ENCODE peak calls at places on chromosomes 16 and 17, in four cellular contexts. X is A549; K is WTC11; G is activated CD8-positive, alpha-beta T cell treated with anti-CD3 and anti-CD28 coated beads for 36 hours. N is an unnamed sample.

GRCh38 chr16:89324056-89325010 is 106.8 kb downstream of the ZNF778 start:
- DNase-seq in X (no peak), K (peak; percentile 1), G (peak; percentile 81), N (no peak)

GRCh38 chr17:10186771-10187425 is 11.5 kb downstream of the GAS7 start:
- DNase-seq in G (no peak), K (no peak), X (no peak), N (no peak)

GRCh38 chr17:75970626-75971025 is 8.3 kb downstream of the ACOX1 start:
- DNase-seq in K (no peak), X (no peak), G (no peak), N (no peak)

GRCh38 chr16:19860146-19861030 is 24.3 kb downstream of the GPRC5B start:
- DNase-seq in G (no peak), X (no peak), K (no peak), N (no peak)

GRCh38 chr16:14196011-14196410 is 124.9 kb downstream of the MRTFB start:
- DNase-seq in G (no peak), K (no peak), X (no peak), N (no peak)

GRCh38 chr16:53756329-53756996 is 52.5 kb downstream of the FTO start:
- DNase-seq in K (no peak), G (no peak), X (no peak), N (no peak)

GRCh38 chr16:66324785-66325184 is 41.7 kb upstream of the CDH5 start:
- DNase-seq in X (peak; percentile 48), G (peak; percentile 7), K (peak; percentile 74), N (no peak)

GRCh38 chr17:5438716-5439445 is at the start of gene C1QBP:
- DNase-seq in X (peak; percentile 96), G (peak; percentile 95), K (peak; percentile 96), N (peak; percentile 81)

GRCh38 chr16:14199199-14199598 is 128.1 kb downstream of the MRTFB start:
- DNase-seq in K (no peak), X (no peak), G (no peak), N (no peak)

N was measured in T47D.